ENCODE peak calls at places on chromosomes 1 and 21, in nine cellular contexts. N is SK-N-SH, O is endodermal cell, W is RWPE1, Y is GM12865, I is heart left ventricle, S is tibial artery, Q is dorsolateral prefrontal cortex, B is lower leg skin. E is an unnamed sample.
A peak's percentile ranks its signal among the peaks of the same experiment; 100 is the strongest.

GRCh38 chr1:199161766-199162303 is 523.0 kb downstream of the PTPRC start:
- DNase-seq in O (no peak), N (no peak), B (no peak), S (no peak), I (no peak), Q (no peak), W (no peak), Y (no peak), E (no peak)

GRCh38 chr1:162709870-162710269 is 77.6 kb downstream of the DDR2 start:
- DNase-seq in N (no peak), W (no peak), S (no peak), Q (no peak), B (no peak), Y (no peak), I (no peak), O (no peak), E (no peak)

GRCh38 chr1:204511366-204511765 is 4.8 kb upstream of the MDM4 start:
- DNase-seq in W (no peak), Q (no peak), Y (no peak), S (no peak), N (no peak), I (no peak), B (no peak), O (no peak), E (no peak)

GRCh38 chr1:39816431-39817090 is 27.9 kb upstream of the BMP8B start:
- DNase-seq in W (peak; percentile 60), B (peak; percentile 92), S (peak; percentile 71), I (peak; percentile 85), Q (peak; percentile 60), O (peak; percentile 94), Y (peak; percentile 81), N (peak; percentile 86), E (peak; percentile 78)

GRCh38 chr1:92795166-92795565 is 10.3 kb upstream of the EVI5 start:
- DNase-seq in B (no peak), S (no peak), W (no peak), I (no peak), Q (no peak), N (no peak), Y (no peak), O (no peak), E (no peak)

GRCh38 chr1:2208309-2209239 is 14.0 kb upstream of the FAAP20 start:
- DNase-seq in W (peak; percentile 80), O (peak; percentile 77), S (peak; percentile 94), B (no peak), Q (no peak), I (peak; percentile 62), Y (no peak), N (no peak), E (no peak)

GRCh38 chr1:187465441-187465840 is 636.7 kb downstream of the PLA2G4A start:
- DNase-seq in Q (no peak), N (no peak), I (no peak), S (no peak), O (no peak), Y (no peak), B (no peak), W (no peak), E (no peak)

GRCh38 chr1:68321084-68321685 is 88.9 kb upstream of the WLS start:
- DNase-seq in S (peak; percentile 44), N (peak; percentile 37), W (peak; percentile 67), O (peak; percentile 92), I (peak; percentile 78), Q (peak; percentile 39), Y (peak; percentile 54), B (no peak), E (peak; percentile 65)

GRCh38 chr1:206540044-206540758 is 32.9 kb downstream of the RASSF5 start:
- DNase-seq in S (peak; percentile 65), O (no peak), Y (no peak), I (no peak), B (no peak), W (no peak), N (no peak), Q (no peak), E (no peak)

GRCh38 chr21:21003701-21004100 is 5.5 kb downstream of the NCAM2 start:
- DNase-seq in Y (peak; percentile 2), Q (no peak), W (no peak), N (peak; percentile 31), B (no peak), I (no peak), S (no peak), O (peak; percentile 60), E (no peak)

GRCh38 chr1:217482356-217483102 is 148.4 kb downstream of the GPATCH2 start:
- DNase-seq in B (no peak), N (no peak), W (peak; percentile 13), O (no peak), S (no peak), Y (peak; percentile 80), I (no peak), Q (no peak), E (no peak)

GRCh38 chr21:34885125-34885524 is 164.0 kb downstream of the RUNX1 start:
- DNase-seq in B (no peak), Q (no peak), Y (no peak), N (no peak), S (no peak), O (no peak), I (no peak), W (no peak), E (no peak)

GRCh38 chr1:167899253-167899681 is 14.7 kb downstream of the ADCY10 start:
- DNase-seq in S (peak; percentile 72), O (no peak), Y (peak; percentile 60), Q (no peak), B (peak; percentile 86), I (no peak), N (no peak), W (no peak), E (no peak)

DNA sequence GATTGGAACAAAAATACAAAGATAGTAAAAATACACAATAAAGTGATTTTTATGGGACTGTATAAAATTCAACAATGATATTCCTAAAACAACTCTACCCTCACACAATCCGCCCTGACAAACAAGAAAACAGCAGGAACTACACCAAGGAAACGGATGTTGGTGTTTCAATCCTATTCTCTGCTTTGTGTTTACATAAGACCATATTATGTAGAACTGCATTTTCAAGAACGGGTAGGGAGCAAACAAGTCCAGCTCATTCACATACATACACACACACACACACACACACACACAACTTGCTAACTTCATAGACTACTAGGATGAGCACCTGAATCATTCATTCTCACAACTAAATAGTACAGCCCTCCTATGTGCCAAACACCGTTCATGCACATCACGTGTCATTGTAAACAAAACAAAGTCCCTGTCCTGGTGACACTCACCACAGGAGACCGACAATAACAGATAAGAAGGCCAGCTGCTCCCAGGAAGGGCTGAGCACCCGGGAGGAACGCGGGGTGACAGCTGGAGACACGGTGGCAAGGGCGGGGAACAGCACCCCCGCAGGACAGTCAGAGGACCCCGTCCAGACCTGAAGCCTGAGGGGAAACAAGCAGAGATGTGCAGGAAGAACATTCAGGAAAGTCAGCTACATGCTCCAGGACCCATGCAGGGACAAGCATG is 43.0 kb downstream of the NPHP4 start:
- DNase-seq in Q (no peak), B (peak; percentile 70), Y (no peak), O (peak; percentile 57), S (no peak), N (peak; percentile 79), I (no peak), W (no peak), E (no peak)
- TF ChIP-seq CTCF in Q (no peak), B (no peak), Y (no peak), O (peak; percentile 61), S (no peak), N (no peak), I (no peak), W (no peak), E (no peak)

GRCh38 chr1:184379111-184379752 is 7.6 kb upstream of the C1orf21 start:
- DNase-seq in Q (no peak), O (no peak), S (no peak), W (no peak), B (no peak), Y (peak; percentile 14), N (peak; percentile 25), I (no peak), E (no peak)
- TF ChIP-seq CTCF in Q (no peak), O (peak; percentile 68), S (no peak), W (no peak), B (no peak), Y (no peak), N (no peak), I (peak; percentile 42), E (no peak)

DNA sequence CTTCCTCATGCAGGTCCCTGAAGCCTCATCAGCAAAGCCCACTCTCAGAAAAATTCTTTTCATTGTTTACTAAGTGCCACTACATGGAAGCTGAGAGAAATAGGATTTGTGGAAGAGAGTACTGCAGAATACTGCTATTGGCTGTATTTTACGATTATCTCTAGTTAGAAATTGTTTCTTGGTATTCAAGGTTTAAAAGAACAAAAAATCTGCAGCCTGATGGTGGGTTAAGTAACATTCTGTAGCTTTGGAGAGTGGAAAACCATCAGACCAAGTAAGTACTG is 27.3 kb downstream of the PTTG1IP start:
- DNase-seq in W (no peak), Y (no peak), Q (no peak), I (no peak), N (no peak), B (no peak), O (no peak), S (no peak), E (no peak)
- TF ChIP-seq CTCF in W (no peak), Y (no peak), Q (no peak), I (no peak), N (no peak), B (no peak), O (no peak), S (no peak), E (no peak)

DNA sequence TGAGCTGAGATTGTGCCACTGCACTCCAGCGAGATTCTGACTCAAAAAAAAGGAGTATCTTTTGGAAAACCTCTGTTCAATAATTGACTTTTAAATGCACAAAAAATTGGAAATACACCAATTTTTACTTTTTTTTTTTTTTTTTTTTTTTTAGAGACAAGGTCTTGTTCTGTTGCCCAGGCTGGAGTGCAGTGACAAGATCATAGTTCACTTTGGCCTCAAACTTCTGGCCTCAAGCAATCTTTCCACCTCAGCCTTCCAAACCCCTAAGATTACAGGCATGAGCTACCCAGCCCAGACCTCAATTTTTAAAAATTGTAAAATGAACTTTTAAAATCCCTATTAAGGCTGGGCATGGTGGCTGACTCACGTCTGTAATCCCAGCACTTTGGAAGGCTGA is 30.8 kb downstream of the NEK2 start:
- DNase-seq in Y (no peak), N (no peak), B (no peak), I (no peak), S (no peak), O (peak; percentile 3), Q (no peak), W (no peak), E (no peak)
- TF ChIP-seq CTCF in Y (no peak), N (no peak), B (no peak), I (no peak), S (no peak), O (no peak), Q (no peak), W (no peak), E (no peak)

DNA sequence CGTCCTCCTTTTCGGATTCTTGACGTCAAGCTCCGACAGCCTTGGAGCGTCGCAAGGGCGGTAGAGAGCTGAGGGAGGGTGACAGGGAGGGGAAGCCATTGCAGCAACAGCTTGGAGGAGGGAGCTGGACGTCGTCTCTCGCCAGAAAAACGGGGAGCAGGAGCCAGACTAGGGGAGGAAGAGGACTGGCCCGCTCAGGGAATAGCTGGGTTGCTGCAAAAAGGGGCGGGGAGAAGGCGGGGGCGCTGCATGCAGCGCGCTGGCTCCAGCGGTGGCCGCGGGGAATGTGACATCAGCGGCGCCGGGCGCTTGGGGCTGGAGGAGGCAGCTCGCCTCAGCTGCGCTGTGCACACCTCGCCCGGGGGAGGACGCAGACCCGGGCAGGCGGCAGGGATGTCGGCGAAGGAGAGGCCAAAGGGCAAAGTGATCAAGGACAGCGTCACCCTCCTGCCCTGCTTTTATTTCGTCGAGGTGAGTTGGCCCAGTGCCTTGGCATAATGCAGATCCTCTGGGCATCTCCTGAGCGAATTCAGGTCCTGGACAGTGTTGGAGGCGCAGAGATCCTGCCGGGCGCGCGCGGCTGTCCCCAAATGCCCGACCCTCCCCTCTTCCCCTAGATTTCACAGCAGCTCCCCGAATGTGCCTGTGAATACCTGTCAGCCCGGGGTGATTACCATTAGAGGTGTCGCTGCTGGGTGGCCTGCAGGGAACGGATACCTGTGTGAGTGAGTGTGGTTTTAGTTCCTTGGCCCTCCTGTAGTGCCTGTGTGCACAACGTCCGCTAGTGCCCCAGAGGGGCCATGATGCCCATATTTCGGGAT is at the start of gene PLPPR4:
- DNase-seq in B (peak; percentile 88), I (peak; percentile 75), W (peak; percentile 5), Y (no peak), S (peak; percentile 33), N (peak; percentile 85), O (peak; percentile 90), Q (peak; percentile 31), E (peak; percentile 78)
- TF ChIP-seq CTCF in B (no peak), I (no peak), W (no peak), Y (no peak), S (no peak), N (no peak), O (peak; percentile 33), Q (no peak), E (no peak)